ENCODE peak calls at places on chromosomes 7 and 10, in seven cellular contexts. Z, V, T, M, Q, X and G are unnamed samples.

GRCh38 chr10:124418726-124419501 is at the start of gene OAT:
- DNase-seq in Z (peak), V (peak), T (peak), M (peak), Q (peak), X (peak), G (peak)

GRCh38 chr10:123147635-123148413 is at the start of gene HMX2:
- DNase-seq in Z (peak), V (peak), T (no peak), M (no peak), Q (peak), X (no peak), G (no peak)

GRCh38 chr7:53602817-53603418 is 567.5 kb downstream of the POM121L12 start:
- DNase-seq in Z (no peak), V (no peak), T (no peak), M (no peak), Q (no peak), X (no peak), G (no peak)

GRCh38 chr10:131767716-131768115 is 133.1 kb upstream of the PPP2R2D start:
- DNase-seq in Z (no peak), V (no peak), T (no peak), M (no peak), Q (no peak), X (no peak), G (no peak)

GRCh38 chr7:117110480-117111315 is 157.4 kb downstream of the ST7 start:
- DNase-seq in Z (no peak), V (peak), T (peak), M (peak), Q (no peak), X (no peak), G (peak)

GRCh38 chr10:102504976-102505300 is 1.2 kb downstream of the SUFU start:
- DNase-seq in Z (no peak), V (no peak), T (no peak), M (no peak), Q (no peak), X (no peak), G (no peak)

GRCh38 chr7:149799397-149800168 is 26.2 kb upstream of the ZNF467 start:
- DNase-seq in Z (peak), V (peak), T (peak), M (peak), Q (peak), X (peak), G (peak)

GRCh38 chr10:43971981-43972380 is 323.3 kb upstream of the ZNF32 start:
- DNase-seq in Z (no peak), V (no peak), T (no peak), M (no peak), Q (no peak), X (no peak), G (no peak)

GRCh38 chr7:2193120-2193519 is 39.6 kb downstream of the MAD1L1 start:
- DNase-seq in Z (peak), V (peak), T (no peak), M (no peak), Q (no peak), X (no peak), G (no peak)

GRCh38 chr10:79928028-79928583 is 20.8 kb downstream of the SFTPD start:
- DNase-seq in Z (peak), V (no peak), T (no peak), M (no peak), Q (no peak), X (no peak), G (no peak)